ENCODE peak calls at places on chromosomes 7 and 10, in eight cellular contexts. V, F, Q, S, L, U, T and K are unnamed samples. For H3K4me1, the result is how much of the 10 kb centered on the place peaks cover.

GRCh38 chr7:116212859-116213258 is 2.5 kb downstream of the TES start:
- DNase-seq in T (no peak), L (no peak), F (no peak), U (no peak), V (no peak), S (no peak), Q (no peak), K (no peak)

GRCh38 chr10:20029523-20029922 is 213.3 kb downstream of the PLXDC2 start:
- DNase-seq in Q (no peak), F (no peak), V (no peak), U (no peak), S (no peak), L (no peak), T (no peak), K (no peak)

GRCh38 chr7:52726986-52727385 is 308.4 kb upstream of the POM121L12 start:
- DNase-seq in U (no peak), L (peak), F (no peak), S (no peak), Q (no peak), V (no peak), T (no peak), K (no peak)

GRCh38 chr10:102781089-102781920 is 37.6 kb downstream of the WBP1L start:
- DNase-seq in V (no peak), T (peak), S (no peak), F (no peak), L (peak), U (no peak), Q (no peak), K (no peak)

GRCh38 chr7:305410-306151 is 15.6 kb downstream of the FOXL3 start:
- DNase-seq in L (no peak), T (no peak), S (no peak), U (no peak), V (peak), Q (no peak), F (no peak), K (no peak)

GRCh38 chr10:34101001-34101400 is 714.1 kb downstream of the PARD3 start:
- DNase-seq in F (no peak), Q (no peak), U (no peak), T (no peak), L (no peak), V (no peak), S (no peak), K (no peak)

GRCh38 chr7:2938514-2939192 is 94.5 kb upstream of the GNA12 start:
- DNase-seq in S (no peak), U (no peak), T (no peak), Q (no peak), F (no peak), V (peak), L (no peak), K (no peak)

GRCh38 chr7:157007470-157008066 is 2.9 kb downstream of the MNX1 start:
- DNase-seq in L (no peak), S (no peak), Q (no peak), T (no peak), U (no peak), F (no peak), V (no peak), K (no peak)

GRCh38 chr7:132321387-132321786 is 254.9 kb downstream of the PLXNA4 start:
- DNase-seq in U (no peak), T (no peak), L (peak), V (no peak), Q (no peak), F (peak), S (no peak), K (no peak)

GRCh38 chr7:13198036-13198435 is 510.6 kb downstream of the ARL4A start:
- DNase-seq in T (no peak), Q (no peak), S (no peak), U (no peak), F (no peak), V (no peak), L (no peak), K (no peak)

GRCh38 chr7:3277604-3278572 is 23.2 kb upstream of the SDK1 start:
- DNase-seq in L (no peak), V (no peak), T (no peak), Q (no peak), F (no peak), S (no peak), U (no peak), K (no peak)

GRCh38 chr7:78924581-78924980 is 528.9 kb downstream of the MAGI2 start:
- DNase-seq in S (no peak), Q (no peak), T (no peak), U (no peak), V (no peak), F (peak), L (peak), K (no peak)

GRCh38 chr10:34698979-34699378 is 116.1 kb downstream of the PARD3 start:
- DNase-seq in L (no peak), U (no peak), T (no peak), S (peak), F (peak), Q (no peak), V (no peak), K (no peak)

GRCh38 chr10:1177936-1178335 is 121.8 kb downstream of the WDR37 start:
- DNase-seq in Q (no peak), S (no peak), F (no peak), L (no peak), V (peak), T (no peak), U (no peak), K (no peak)

GRCh38 chr10:70323143-70323696 is 39.4 kb upstream of the NPFFR1 start:
- DNase-seq in T (no peak), V (no peak), S (no peak), Q (no peak), F (no peak), L (no peak), U (no peak), K (peak)

GRCh38 chr7:40798612-40799011 is 663.8 kb downstream of the SUGCT start:
- DNase-seq in U (no peak), T (no peak), L (no peak), S (no peak), V (no peak), F (no peak), Q (no peak), K (no peak)
- H3K4me1 ChIP-seq in U (under half), T (under half), L (under half), S (under half), V (under half), F (under half), Q (under half), K (under half)

DNA sequence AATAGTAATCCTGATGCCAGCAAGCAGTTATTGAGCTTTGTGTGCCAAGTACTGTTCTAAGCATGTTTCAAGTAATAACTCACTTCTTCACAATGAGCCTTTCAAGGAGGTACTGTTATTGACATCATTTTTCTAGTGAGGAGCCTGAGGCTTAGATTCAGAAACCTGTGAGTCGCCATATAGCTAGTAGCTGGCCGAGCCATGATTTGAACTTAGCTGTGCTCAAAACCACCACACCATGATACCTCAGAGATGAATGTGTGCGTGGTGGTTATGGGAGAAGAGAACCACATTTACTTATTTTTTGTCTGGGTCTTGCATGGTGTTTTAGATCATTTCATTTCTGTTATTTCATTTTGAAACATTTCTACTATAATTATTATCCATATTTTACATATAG is 578.9 kb downstream of the AUTS2 start:
- DNase-seq in Q (no peak), U (no peak), L (no peak), S (no peak), F (no peak), T (no peak), V (no peak), K (no peak)
- H3K4me3 ChIP-seq in Q (no peak), U (no peak), L (no peak), S (no peak), F (no peak), T (no peak), V (no peak), K (no peak)

DNA sequence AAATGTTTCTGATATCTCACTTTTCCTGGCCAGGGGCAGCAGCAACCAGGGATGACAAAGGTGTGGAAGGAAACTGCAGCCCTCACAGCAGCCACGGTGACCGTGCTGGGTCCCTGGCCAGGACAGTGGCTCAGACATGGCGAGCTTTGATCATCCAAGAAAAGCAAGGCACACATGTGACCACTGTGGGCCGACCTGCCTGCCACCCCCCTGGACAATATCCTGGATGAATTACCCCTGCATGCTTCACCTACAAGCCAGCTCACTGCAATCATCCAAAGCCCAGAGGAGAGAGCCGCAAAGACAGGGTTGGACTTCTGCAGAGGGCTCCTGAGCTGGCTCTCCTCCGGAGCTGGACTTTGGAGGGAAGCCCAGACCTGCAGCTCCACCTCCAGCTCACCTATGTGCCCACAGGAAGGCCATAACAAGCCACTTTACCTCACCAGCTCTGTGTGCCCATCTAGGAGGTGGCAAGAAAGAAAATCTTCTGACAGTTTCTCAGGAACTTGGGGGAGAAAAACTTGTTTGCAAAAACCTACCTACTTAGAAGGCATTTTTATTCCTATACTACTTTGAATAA is 2.7 kb downstream of the CHST15 start:
- DNase-seq in F (no peak), Q (no peak), S (peak), T (no peak), L (no peak), V (peak), U (no peak), K (no peak)
- H3K4me1 ChIP-seq in F (under half), Q (under half), S (under half), T (under half), L (under half), V (under half), U (under half), K (under half)

GRCh38 chr7:108452707-108453106 is 3.5 kb downstream of the NRCAM start:
- DNase-seq in S (no peak), V (no peak), T (no peak), Q (no peak), U (no peak), L (peak), F (peak), K (no peak)
- H3K4me3 ChIP-seq in S (no peak), V (no peak), T (no peak), Q (no peak), U (no peak), L (no peak), F (peak), K (no peak)

GRCh38 chr10:79248341-79248931 is 98.8 kb upstream of the PPIF start:
- DNase-seq in Q (peak), F (no peak), L (no peak), V (peak), T (peak), S (no peak), U (no peak), K (no peak)

GRCh38 chr10:79246209-79246581 is 101.1 kb upstream of the PPIF start:
- DNase-seq in F (no peak), Q (peak), V (peak), S (peak), L (no peak), T (peak), U (no peak), K (no peak)

GRCh38 chr10:79246606-79247275 is 100.5 kb upstream of the PPIF start:
- DNase-seq in Q (peak), T (peak), F (no peak), V (peak), U (no peak), S (no peak), L (no peak), K (no peak)

GRCh38 chr10:79245539-79246208 is 101.6 kb upstream of the PPIF start:
- DNase-seq in F (no peak), Q (no peak), T (no peak), V (no peak), L (no peak), S (no peak), U (no peak), K (no peak)

GRCh38 chr10:79247373-79248137 is 99.7 kb upstream of the PPIF start:
- DNase-seq in F (no peak), V (no peak), Q (no peak), L (no peak), S (no peak), T (no peak), U (no peak), K (no peak)
- H3K4me1 ChIP-seq in F (under half), V (under half), Q (under half), L (under half), S (under half), T (half or more), U (under half), K (half or more)

GRCh38 chr10:95519132-95519487 is 42.1 kb downstream of the SORBS1 start:
- DNase-seq in Q (no peak), U (no peak), L (no peak), T (peak), V (no peak), F (no peak), S (peak), K (no peak)
- H3K4me3 ChIP-seq in Q (peak), U (no peak), L (no peak), T (no peak), V (no peak), F (no peak), S (no peak), K (no peak)

DNA sequence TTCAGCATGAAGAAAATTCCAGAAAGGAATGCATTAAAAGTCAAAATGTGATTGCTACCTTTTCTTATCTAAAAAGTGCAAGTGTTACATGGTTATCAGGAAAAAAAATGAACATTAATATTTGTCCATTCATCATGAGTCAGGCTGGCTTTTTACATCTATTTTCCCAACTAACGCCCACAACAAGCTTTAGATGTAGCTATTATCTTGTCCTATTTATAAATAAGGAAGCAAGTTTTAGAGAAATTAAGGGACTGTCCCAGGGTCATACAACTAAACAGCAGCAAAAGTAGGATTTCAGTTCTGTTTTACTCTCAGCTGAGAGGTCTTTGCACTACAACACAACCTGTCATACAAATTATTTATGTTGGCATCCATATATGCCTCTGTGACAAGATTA is 57.4 kb upstream of the ARID5B start:
- DNase-seq in Q (no peak), L (no peak), S (no peak), V (no peak), F (no peak), T (no peak), U (no peak), K (no peak)
- H3K4me1 ChIP-seq in Q (under half), L (under half), S (under half), V (under half), F (under half), T (under half), U (under half), K (under half)

DNA sequence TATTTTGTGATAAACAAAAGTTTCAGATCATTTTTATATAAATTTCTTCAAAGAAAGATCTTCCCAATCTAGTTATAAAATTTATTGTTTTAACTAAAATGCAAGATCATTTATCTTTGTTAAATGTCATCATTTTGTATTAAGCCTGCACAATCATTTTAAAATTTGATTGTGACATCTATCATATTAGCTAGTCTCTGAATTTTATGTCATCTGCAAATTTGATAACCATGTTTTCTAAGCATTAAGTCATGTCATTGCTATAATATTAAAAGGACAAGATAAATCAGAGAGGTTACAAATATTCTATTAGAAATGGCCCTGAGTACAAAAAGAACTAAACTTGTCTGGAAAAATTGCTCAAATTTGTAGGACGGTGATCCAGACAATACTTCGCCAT is 175.9 kb downstream of the PTN start:
- DNase-seq in S (no peak), Q (no peak), V (no peak), U (no peak), T (no peak), L (no peak), F (no peak), K (no peak)
- H3K4me3 ChIP-seq in S (no peak), Q (no peak), V (no peak), U (no peak), T (no peak), L (no peak), F (no peak), K (no peak)

DNA sequence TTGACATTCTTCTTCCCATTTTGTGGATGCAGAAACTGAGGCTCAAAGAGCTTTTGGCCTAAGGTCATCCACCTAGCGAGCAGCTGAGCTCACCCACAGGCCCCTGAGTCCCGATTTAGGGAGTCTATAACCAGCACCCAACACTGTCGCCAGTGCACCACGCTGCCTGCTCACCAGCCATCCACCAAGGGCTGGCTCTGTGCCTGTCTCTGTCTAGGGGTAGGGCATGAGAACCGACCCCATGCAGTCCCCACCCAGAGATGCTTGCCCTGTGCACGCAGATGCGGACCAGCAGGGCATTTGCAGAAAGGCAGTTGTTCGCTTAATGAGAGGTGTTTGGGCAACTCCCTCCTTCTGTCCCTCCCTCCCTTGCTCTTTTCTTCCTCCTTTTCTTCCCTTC is 97.2 kb downstream of the GRK5 start:
- DNase-seq in V (no peak), L (no peak), U (no peak), T (no peak), F (no peak), Q (no peak), S (no peak), K (no peak)
- H3K4me1 ChIP-seq in V (under half), L (under half), U (half or more), T (under half), F (half or more), Q (under half), S (under half), K (half or more)